ENCODE peak calls at places on chromosomes 3 and 15, in ten cellular contexts. R is RWPE1; E is RPMI7951; U is PC-9; L is progenitor cell of endocrine pancreas; Z is SHP77; P is stimulated activated CD8-positive, alpha-beta memory T cell treated with anti-CD3 and anti-CD28 coated beads, Interleukin-7, amount 100 ng/mL, for 24 hours; M is EH; Y is activated T-cell treated with anti-CD3 and anti-CD28 coated beads, Interleukin-2, amount 50 U/mL, for 72 hours; O is GM12892. K is an unnamed sample.

GRCh38 chr3:194730369-194730768 is 44.7 kb downstream of the FAM43A start:
- DNase-seq in U (no peak), O (no peak), L (no peak), P (no peak), Z (peak; percentile 55), R (peak; percentile 56), E (peak; percentile 86), M (no peak), Y (no peak), K (peak; percentile 39)

GRCh38 chr15:45126535-45127158 is 3.0 kb downstream of the DUOXA1 start:
- DNase-seq in Z (peak; percentile 9), R (no peak), E (peak; percentile 26), P (no peak), Y (no peak), M (peak; percentile 42), O (no peak), L (no peak), U (no peak), K (no peak)

GRCh38 chr15:45387379-45388007 is 9.1 kb upstream of the GATM start:
- DNase-seq in P (no peak), Y (no peak), L (no peak), O (no peak), U (peak; percentile 71), R (peak; percentile 36), E (peak; percentile 45), Z (no peak), M (peak; percentile 7), K (no peak)

GRCh38 chr15:93703092-93703785 is 528.1 kb upstream of the MCTP2 start:
- DNase-seq in E (no peak), P (no peak), Z (no peak), R (peak; percentile 25), O (no peak), M (no peak), Y (no peak), L (no peak), U (no peak), K (no peak)

GRCh38 chr3:53531749-53532148 is 37.3 kb downstream of the CACNA1D start:
- DNase-seq in U (no peak), P (no peak), M (no peak), Y (no peak), L (no peak), R (no peak), Z (no peak), E (no peak), O (no peak), K (peak; percentile 62)

GRCh38 chr3:100269410-100270217 is 8.8 kb downstream of the TBC1D23 start:
- DNase-seq in M (peak; percentile 98), O (no peak), E (peak; percentile 99), U (peak; percentile 96), L (no peak), R (peak; percentile 93), Y (peak; percentile 41), P (no peak), Z (no peak), K (no peak)

GRCh38 chr3:168088106-168088722 is 7.5 kb downstream of the GOLIM4 start:
- DNase-seq in O (no peak), U (no peak), L (no peak), Z (no peak), Y (no peak), M (peak; percentile 27), P (no peak), E (peak; percentile 45), R (no peak), K (peak; percentile 17)

GRCh38 chr3:109178701-109179100 is 42.2 kb downstream of the C3orf85 start:
- DNase-seq in M (no peak), U (no peak), P (no peak), O (no peak), Y (no peak), L (no peak), Z (no peak), E (no peak), R (no peak), K (no peak)

GRCh38 chr3:11651900-11652299 is 8.2 kb upstream of the VGLL4 start:
- DNase-seq in Z (peak; percentile 39), O (no peak), E (peak; percentile 47), R (peak; percentile 20), P (no peak), Y (no peak), U (no peak), M (peak; percentile 56), L (no peak), K (no peak)

GRCh38 chr3:23129062-23129461 is 74.1 kb upstream of the UBE2E2 start:
- DNase-seq in Y (no peak), Z (no peak), L (no peak), M (no peak), E (peak; percentile 23), R (no peak), O (no peak), U (no peak), P (no peak), K (no peak)

GRCh38 chr3:69231929-69232437 is 109.6 kb upstream of the LMOD3 start:
- DNase-seq in O (no peak), P (no peak), Y (no peak), E (peak; percentile 52), M (peak; percentile 39), R (peak; percentile 57), L (no peak), U (peak; percentile 92), Z (no peak), K (no peak)

GRCh38 chr3:193640728-193641127 is 47.7 kb downstream of the OPA1 start:
- DNase-seq in R (no peak), P (no peak), L (no peak), Z (no peak), O (no peak), Y (no peak), U (no peak), M (no peak), E (no peak), K (no peak)

GRCh38 chr3:44918087-44918486 is 43.7 kb downstream of the TGM4 start:
- DNase-seq in O (no peak), L (no peak), M (no peak), P (no peak), U (no peak), E (no peak), Z (no peak), R (no peak), Y (no peak), K (no peak)

GRCh38 chr3:36991923-36992805 is 767 bp downstream of the EPM2AIP1 start:
- DNase-seq in O (no peak), Y (peak; percentile 40), U (peak; percentile 42), M (peak; percentile 70), Z (no peak), L (no peak), R (peak; percentile 5), E (peak; percentile 61), P (no peak), K (no peak)

GRCh38 chr3:102605146-102605545 is 170.3 kb downstream of the ZPLD1 start:
- DNase-seq in E (no peak), U (peak; percentile 59), L (no peak), Z (no peak), P (no peak), O (no peak), Y (no peak), M (no peak), R (no peak), K (no peak)

GRCh38 chr15:47794266-47794914 is 77.1 kb downstream of the SEMA6D start:
- DNase-seq in O (no peak), Y (no peak), R (peak; percentile 33), M (no peak), P (no peak), U (no peak), L (no peak), Z (no peak), E (no peak), K (no peak)

GRCh38 chr3:123618768-123619484 is 34.1 kb upstream of the HACD2 start:
- DNase-seq in P (no peak), R (no peak), E (peak; percentile 70), L (no peak), U (peak; percentile 58), Y (no peak), O (no peak), M (peak; percentile 85), Z (no peak), K (no peak)

GRCh38 chr3:8371085-8371551 is 130.5 kb upstream of the LMCD1 start:
- DNase-seq in U (peak; percentile 34), E (peak; percentile 75), P (no peak), Y (no peak), M (peak; percentile 95), O (no peak), R (no peak), Z (no peak), L (no peak), K (no peak)

GRCh38 chr3:12004741-12005513 is 739 bp downstream of the SYN2 start:
- DNase-seq in E (no peak), Y (peak; percentile 1), M (no peak), L (peak; percentile 22), U (no peak), O (no peak), P (no peak), Z (no peak), R (no peak), K (peak; percentile 83)

GRCh38 chr3:196694202-196694638 is 17.8 kb downstream of the CEP19 start:
- DNase-seq in O (no peak), Y (no peak), Z (no peak), P (no peak), M (peak; percentile 37), E (peak; percentile 40), U (no peak), L (no peak), R (peak; percentile 26), K (no peak)

GRCh38 chr3:36380171-36381031 is at the start of gene STAC:
- DNase-seq in M (peak; percentile 61), U (peak; percentile 60), E (peak; percentile 53), Y (peak; percentile 8), P (no peak), O (peak; percentile 5), Z (no peak), R (no peak), L (peak; percentile 40), K (peak; percentile 81)

GRCh38 chr3:50100956-50101845 is 12.5 kb downstream of the RBM5 start:
- DNase-seq in L (no peak), E (no peak), M (peak; percentile 48), O (no peak), R (no peak), Y (no peak), P (no peak), U (no peak), Z (no peak), K (no peak)

GRCh38 chr15:57312323-57313133 is 63.8 kb upstream of the CGNL1 start:
- DNase-seq in M (peak; percentile 18), E (no peak), R (no peak), Y (no peak), L (no peak), P (no peak), O (no peak), U (no peak), Z (no peak), K (no peak)

GRCh38 chr15:68404056-68404798 is 27.7 kb downstream of the ITGA11 start:
- DNase-seq in R (no peak), Z (no peak), L (no peak), M (no peak), U (no peak), O (no peak), Y (no peak), E (no peak), P (no peak), K (no peak)

GRCh38 chr3:31010491-31010890 is 116.0 kb upstream of the GADL1 start:
- DNase-seq in M (peak; percentile 62), Y (no peak), R (no peak), U (no peak), E (peak; percentile 73), P (no peak), O (no peak), L (no peak), Z (no peak), K (no peak)

K was measured in H7.